ENCODE peak calls at places on chromosome 5, in eight cellular contexts. K is gastrocnemius medialis, B is GM23248, L is fibroblast of lung, H is iPS DF 6.9, P is left ventricle myocardium inferior, Z is cardiac muscle cell, X is uterus. D is an unnamed sample. For H3K36me3, the result is how much of the 10 kb centered on the place peaks cover.

GRCh38 chr5:72149742-72150141 is 42.5 kb downstream of the MAP1B start:
- DNase-seq in K (no peak), B (no peak), L (no peak), H (no peak), P (no peak), Z (no peak), X (no peak), D (no peak)

GRCh38 chr5:6837519-6838110 is 124.4 kb downstream of the TENT4A start:
- DNase-seq in K (no peak), B (no peak), L (no peak), H (peak), P (no peak), Z (peak), X (no peak), D (no peak)

GRCh38 chr5:24788829-24789509 is 144.2 kb upstream of the CDH10 start:
- DNase-seq in K (no peak), B (peak), L (peak), H (no peak), P (no peak), Z (no peak), X (no peak), D (no peak)

GRCh38 chr5:1468629-1469527 is 23.6 kb upstream of the SLC6A3 start:
- DNase-seq in K (no peak), B (no peak), L (no peak), H (no peak), P (no peak), Z (no peak), X (peak), D (no peak)

GRCh38 chr5:154993461-154993860 is 20.1 kb upstream of the KIF4B start:
- DNase-seq in K (no peak), B (no peak), L (no peak), H (no peak), P (no peak), Z (no peak), X (no peak), D (no peak)

GRCh38 chr5:108818613-108819272 is 71.0 kb downstream of the FER start:
- DNase-seq in K (no peak), B (peak), L (peak), H (no peak), P (no peak), Z (no peak), X (no peak), D (no peak)

GRCh38 chr5:125655156-125655555 is 768.1 kb upstream of the GRAMD2B start:
- DNase-seq in K (no peak), B (no peak), L (no peak), H (no peak), P (no peak), Z (no peak), X (no peak), D (no peak)

GRCh38 chr5:10695055-10695649 is 65.9 kb downstream of the DAP start:
- DNase-seq in K (peak), B (peak), L (peak), H (peak), P (peak), Z (peak), X (peak), D (peak)

GRCh38 chr5:132576123-132576522 is 19.3 kb downstream of the RAD50 start:
- DNase-seq in K (no peak), B (no peak), L (no peak), H (no peak), P (no peak), Z (no peak), X (no peak), D (no peak)

GRCh38 chr5:15807248-15807647 is 307.3 kb downstream of the FBXL7 start:
- DNase-seq in K (no peak), B (peak), L (peak), H (no peak), P (peak), Z (no peak), X (no peak), D (no peak)

GRCh38 chr5:1187234-1187949 is 14.0 kb upstream of the SLC6A19 start:
- DNase-seq in K (no peak), B (no peak), L (no peak), H (no peak), P (peak), Z (no peak), X (peak), D (peak)

GRCh38 chr5:149320791-149321330 is 24.4 kb upstream of the GRPEL2 start:
- DNase-seq in K (peak), B (peak), L (peak), H (no peak), P (peak), Z (peak), X (peak), D (peak)

GRCh38 chr5:65034782-65035181 is 266.1 kb downstream of the CWC27 start:
- DNase-seq in K (no peak), B (no peak), L (no peak), H (no peak), P (peak), Z (no peak), X (peak), D (no peak)

GRCh38 chr5:115815006-115815692 is 1.3 kb downstream of the CDO1 start:
- DNase-seq in K (no peak), B (no peak), L (peak), H (no peak), P (no peak), Z (peak), X (no peak), D (no peak)

GRCh38 chr5:102762828-102763227 is 7.7 kb downstream of the PAM start:
- DNase-seq in K (no peak), B (peak), L (peak), H (no peak), P (no peak), Z (no peak), X (no peak), D (no peak)

GRCh38 chr5:2756211-2756746 is 4.8 kb upstream of the IRX2 start:
- DNase-seq in K (no peak), B (peak), L (peak), H (no peak), P (no peak), Z (peak), X (no peak), D (no peak)

GRCh38 chr5:145780961-145781360 is 54.2 kb downstream of the PRELID2 start:
- DNase-seq in K (no peak), B (no peak), L (no peak), H (no peak), P (no peak), Z (no peak), X (no peak), D (no peak)

GRCh38 chr5:104266161-104266560 is 703.6 kb upstream of the NUDT12 start:
- DNase-seq in K (no peak), B (no peak), L (peak), H (no peak), P (no peak), Z (no peak), X (no peak), D (no peak)

GRCh38 chr5:72883850-72884249 is 67.4 kb downstream of the TNPO1 start:
- DNase-seq in K (no peak), B (no peak), L (peak), H (no peak), P (no peak), Z (no peak), X (no peak), D (no peak)

GRCh38 chr5:52520171-52520570 is 267.5 kb upstream of the ITGA1 start:
- DNase-seq in K (no peak), B (no peak), L (no peak), H (no peak), P (no peak), Z (no peak), X (no peak), D (no peak)

GRCh38 chr5:96149546-96149945 is 187.9 kb upstream of the ELL2 start:
- DNase-seq in K (no peak), B (peak), L (peak), H (no peak), P (no peak), Z (no peak), X (no peak), D (no peak)

GRCh38 chr5:141493500-141494422 is 4.9 kb downstream of the PCDHGC5 start:
- DNase-seq in K (no peak), B (peak), L (peak), H (no peak), P (no peak), Z (no peak), X (no peak), D (no peak)

GRCh38 chr5:127352068-127352467 is 61.5 kb downstream of the MEGF10 start:
- DNase-seq in K (no peak), B (no peak), L (no peak), H (no peak), P (no peak), Z (no peak), X (no peak), D (no peak)

GRCh38 chr5:135456238-135457099 is 4.3 kb upstream of the TIFAB start:
- DNase-seq in K (no peak), B (peak), L (peak), H (no peak), P (no peak), Z (no peak), X (no peak), D (peak)

GRCh38 chr5:148805323-148806290 is 20.8 kb upstream of the ADRB2 start:
- DNase-seq in K (peak), B (peak), L (peak), H (no peak), P (peak), Z (peak), X (no peak), D (no peak)

GRCh38 chr5:107359916-107360234 is 310.9 kb downstream of the EFNA5 start:
- DNase-seq in K (no peak), B (no peak), L (no peak), H (no peak), P (no peak), Z (no peak), X (no peak), D (no peak)

GRCh38 chr5:179181988-179182387 is 121.8 kb downstream of the ZNF354C start:
- DNase-seq in K (no peak), B (no peak), L (no peak), H (no peak), P (no peak), Z (peak), X (no peak), D (peak)

GRCh38 chr5:57550132-57550531 is 67.5 kb upstream of the ACTBL2 start:
- DNase-seq in K (no peak), B (no peak), L (no peak), H (no peak), P (no peak), Z (no peak), X (no peak), D (no peak)

GRCh38 chr5:169670769-169671525 is 33.9 kb downstream of the DOCK2 start:
- DNase-seq in K (no peak), B (no peak), L (no peak), H (no peak), P (no peak), Z (no peak), X (no peak), D (no peak)

GRCh38 chr5:38891563-38891962 is 45.8 kb downstream of the OSMR start:
- DNase-seq in K (no peak), B (no peak), L (no peak), H (no peak), P (no peak), Z (no peak), X (no peak), D (no peak)

GRCh38 chr5:38888023-38888422 is 42.2 kb downstream of the OSMR start:
- DNase-seq in K (no peak), B (no peak), L (no peak), H (peak), P (no peak), Z (no peak), X (no peak), D (no peak)

GRCh38 chr5:38896760-38897159 is 50.9 kb downstream of the OSMR start:
- DNase-seq in K (no peak), B (no peak), L (no peak), H (no peak), P (no peak), Z (no peak), X (no peak), D (no peak)

GRCh38 chr5:38889424-38889823 is 43.6 kb downstream of the OSMR start:
- DNase-seq in K (no peak), B (no peak), L (no peak), H (no peak), P (no peak), Z (no peak), X (no peak), D (no peak)

GRCh38 chr5:38892363-38892762 is 46.6 kb downstream of the OSMR start:
- DNase-seq in K (no peak), B (no peak), L (no peak), H (no peak), P (no peak), Z (no peak), X (no peak), D (no peak)
- H3K36me3 ChIP-seq in K (under half), B (half or more), L (under half), H (under half), P (under half), Z (under half), X (under half), D (under half)

GRCh38 chr5:66180282-66180955 is 36.3 kb downstream of the SREK1 start:
- DNase-seq in K (no peak), B (no peak), L (no peak), H (no peak), P (no peak), Z (no peak), X (no peak), D (no peak)
- H3K36me3 ChIP-seq in K (under half), B (half or more), L (under half), H (under half), P (half or more), Z (half or more), X (under half), D (under half)

GRCh38 chr5:32263683-32264082 is 49.1 kb downstream of the MTMR12 start:
- DNase-seq in K (no peak), B (no peak), L (no peak), H (no peak), P (no peak), Z (no peak), X (no peak), D (no peak)
- H3K36me3 ChIP-seq in K (half or more), B (under half), L (under half), H (under half), P (half or more), Z (under half), X (under half), D (under half)

GRCh38 chr5:130324953-130325671 is 420.8 kb downstream of the CHSY3 start:
- DNase-seq in K (no peak), B (no peak), L (peak), H (no peak), P (no peak), Z (no peak), X (no peak), D (no peak)
- H3K36me3 ChIP-seq in K (under half), B (under half), L (under half), H (under half), P (under half), Z (under half), X (under half), D (under half)